ENCODE peak calls at places on chromosome 12, in ten cellular contexts. One of them, this sample, is unnamed.

GRCh38 chr12:93926237-93926636 is 222.1 kb upstream of the PLXNC1 start:
- DNase-seq in spleen: no peak
- DNase-seq in thyroid gland: no peak
- DNase-seq in sigmoid colon: no peak
- DNase-seq in Panc1: no peak
- DNase-seq in nephron progenitor cell: no peak
- DNase-seq in K562: no peak
- DNase-seq in GM20000: no peak
- DNase-seq in type B pancreatic cell: no peak
- DNase-seq in epithelial cell of esophagus: no peak
- DNase-seq in this sample: no peak

GRCh38 chr12:59119676-59120075 is 199.4 kb upstream of the LRIG3 start:
- DNase-seq in epithelial cell of esophagus: peak
- DNase-seq in type B pancreatic cell: no peak
- DNase-seq in K562: no peak
- DNase-seq in Panc1: no peak
- DNase-seq in nephron progenitor cell: no peak
- DNase-seq in GM20000: no peak
- DNase-seq in thyroid gland: no peak
- DNase-seq in sigmoid colon: no peak
- DNase-seq in spleen: no peak
- DNase-seq in this sample: no peak

GRCh38 chr12:66379613-66380012 is 77.3 kb downstream of the HELB start:
- DNase-seq in epithelial cell of esophagus: no peak
- DNase-seq in Panc1: no peak
- DNase-seq in nephron progenitor cell: no peak
- DNase-seq in type B pancreatic cell: no peak
- DNase-seq in sigmoid colon: no peak
- DNase-seq in thyroid gland: no peak
- DNase-seq in K562: no peak
- DNase-seq in GM20000: no peak
- DNase-seq in spleen: no peak
- DNase-seq in this sample: no peak

GRCh38 chr12:85872497-85873091 is 1.5 kb upstream of the NTS start:
- DNase-seq in K562: peak
- DNase-seq in thyroid gland: no peak
- DNase-seq in sigmoid colon: no peak
- DNase-seq in type B pancreatic cell: no peak
- DNase-seq in Panc1: peak
- DNase-seq in nephron progenitor cell: no peak
- DNase-seq in epithelial cell of esophagus: peak
- DNase-seq in GM20000: peak
- DNase-seq in spleen: no peak
- DNase-seq in this sample: no peak

GRCh38 chr12:56585098-56585497 is 45.0 kb downstream of the BAZ2A start:
- DNase-seq in spleen: no peak
- DNase-seq in GM20000: no peak
- DNase-seq in nephron progenitor cell: no peak
- DNase-seq in Panc1: no peak
- DNase-seq in sigmoid colon: no peak
- DNase-seq in K562: no peak
- DNase-seq in thyroid gland: no peak
- DNase-seq in epithelial cell of esophagus: no peak
- DNase-seq in type B pancreatic cell: no peak
- DNase-seq in this sample: no peak

GRCh38 chr12:4174417-4174816 is 99.1 kb upstream of the CCND2 start:
- DNase-seq in Panc1: no peak
- DNase-seq in epithelial cell of esophagus: no peak
- DNase-seq in spleen: no peak
- DNase-seq in GM20000: no peak
- DNase-seq in thyroid gland: no peak
- DNase-seq in type B pancreatic cell: no peak
- DNase-seq in sigmoid colon: no peak
- DNase-seq in K562: no peak
- DNase-seq in nephron progenitor cell: no peak
- DNase-seq in this sample: no peak

GRCh38 chr12:56836317-56836716 is 73.2 kb downstream of the HSD17B6 start:
- DNase-seq in spleen: no peak
- DNase-seq in type B pancreatic cell: no peak
- DNase-seq in thyroid gland: peak
- DNase-seq in epithelial cell of esophagus: peak
- DNase-seq in sigmoid colon: peak
- DNase-seq in K562: no peak
- DNase-seq in nephron progenitor cell: no peak
- DNase-seq in GM20000: no peak
- DNase-seq in Panc1: no peak
- DNase-seq in this sample: no peak

GRCh38 chr12:108310489-108310888 is 28.6 kb downstream of the CMKLR1 start:
- DNase-seq in epithelial cell of esophagus: no peak
- DNase-seq in sigmoid colon: no peak
- DNase-seq in K562: peak
- DNase-seq in type B pancreatic cell: no peak
- DNase-seq in GM20000: no peak
- DNase-seq in Panc1: no peak
- DNase-seq in spleen: no peak
- DNase-seq in nephron progenitor cell: no peak
- DNase-seq in thyroid gland: no peak
- DNase-seq in this sample: no peak

GRCh38 chr12:113498490-113498889 is 26.8 kb upstream of the LHX5 start:
- DNase-seq in K562: no peak
- DNase-seq in sigmoid colon: no peak
- DNase-seq in Panc1: no peak
- DNase-seq in spleen: no peak
- DNase-seq in nephron progenitor cell: no peak
- DNase-seq in GM20000: no peak
- DNase-seq in epithelial cell of esophagus: no peak
- DNase-seq in type B pancreatic cell: no peak
- DNase-seq in thyroid gland: no peak
- DNase-seq in this sample: no peak

GRCh38 chr12:81170072-81170471 is 92.2 kb downstream of the ACSS3 start:
- DNase-seq in sigmoid colon: no peak
- DNase-seq in K562: no peak
- DNase-seq in GM20000: no peak
- DNase-seq in epithelial cell of esophagus: peak
- DNase-seq in type B pancreatic cell: no peak
- DNase-seq in Panc1: no peak
- DNase-seq in thyroid gland: no peak
- DNase-seq in nephron progenitor cell: no peak
- DNase-seq in spleen: no peak
- DNase-seq in this sample: no peak

DNA sequence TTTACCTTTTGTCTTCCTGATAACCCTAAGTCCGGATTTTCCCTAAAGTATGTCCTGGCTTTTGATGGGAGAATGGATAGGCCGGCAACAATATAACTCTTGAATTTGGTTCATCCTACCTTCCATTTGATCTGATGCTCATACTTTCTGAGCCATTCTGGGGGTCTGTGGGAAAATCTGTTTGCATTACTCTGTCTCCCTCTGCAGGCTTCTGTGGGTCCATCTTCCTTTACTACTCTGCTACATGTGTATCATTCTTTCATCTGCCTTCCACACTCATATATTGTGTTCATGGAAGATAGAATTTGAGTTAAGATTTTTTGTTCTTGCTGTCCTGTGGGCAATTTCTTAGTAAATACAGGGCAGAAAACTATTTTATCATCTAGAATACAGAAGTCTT is 101.5 kb downstream of the NAV3 start:
- DNase-seq in nephron progenitor cell: no peak
- DNase-seq in epithelial cell of esophagus: no peak
- DNase-seq in thyroid gland: no peak
- DNase-seq in GM20000: no peak
- DNase-seq in type B pancreatic cell: no peak
- DNase-seq in K562: no peak
- DNase-seq in sigmoid colon: no peak
- DNase-seq in Panc1: no peak
- DNase-seq in spleen: no peak
- DNase-seq in this sample: no peak
- TF ChIP-seq CTCF in nephron progenitor cell: peak
- TF ChIP-seq CTCF in epithelial cell of esophagus: peak
- TF ChIP-seq CTCF in thyroid gland: no peak
- TF ChIP-seq CTCF in GM20000: no peak
- TF ChIP-seq CTCF in type B pancreatic cell: peak
- TF ChIP-seq CTCF in K562: no peak
- TF ChIP-seq CTCF in sigmoid colon: no peak
- TF ChIP-seq CTCF in Panc1: peak
- TF ChIP-seq CTCF in spleen: no peak
- TF ChIP-seq CTCF in this sample: peak

GRCh38 chr12:96399081-96399918 is 939 bp downstream of the CDK17 start:
- DNase-seq in K562: peak
- DNase-seq in nephron progenitor cell: peak
- DNase-seq in thyroid gland: peak
- DNase-seq in Panc1: no peak
- DNase-seq in type B pancreatic cell: peak
- DNase-seq in sigmoid colon: peak
- DNase-seq in spleen: peak
- DNase-seq in GM20000: peak
- DNase-seq in epithelial cell of esophagus: peak
- DNase-seq in this sample: peak
- TF ChIP-seq CTCF in K562: no peak
- TF ChIP-seq CTCF in nephron progenitor cell: no peak
- TF ChIP-seq CTCF in thyroid gland: no peak
- TF ChIP-seq CTCF in Panc1: peak
- TF ChIP-seq CTCF in type B pancreatic cell: no peak
- TF ChIP-seq CTCF in sigmoid colon: peak
- TF ChIP-seq CTCF in spleen: no peak
- TF ChIP-seq CTCF in GM20000: no peak
- TF ChIP-seq CTCF in epithelial cell of esophagus: no peak
- TF ChIP-seq CTCF in this sample: peak

GRCh38 chr12:111121840-111122239 is 201.5 kb upstream of the MYL2 start:
- DNase-seq in Panc1: no peak
- DNase-seq in K562: no peak
- DNase-seq in sigmoid colon: no peak
- DNase-seq in spleen: no peak
- DNase-seq in nephron progenitor cell: no peak
- DNase-seq in type B pancreatic cell: no peak
- DNase-seq in GM20000: no peak
- DNase-seq in thyroid gland: no peak
- DNase-seq in epithelial cell of esophagus: no peak
- DNase-seq in this sample: no peak
- TF ChIP-seq CTCF in Panc1: peak
- TF ChIP-seq CTCF in K562: no peak
- TF ChIP-seq CTCF in sigmoid colon: peak
- TF ChIP-seq CTCF in spleen: no peak
- TF ChIP-seq CTCF in nephron progenitor cell: peak
- TF ChIP-seq CTCF in type B pancreatic cell: peak
- TF ChIP-seq CTCF in GM20000: no peak
- TF ChIP-seq CTCF in thyroid gland: no peak
- TF ChIP-seq CTCF in epithelial cell of esophagus: peak
- TF ChIP-seq CTCF in this sample: no peak

DNA sequence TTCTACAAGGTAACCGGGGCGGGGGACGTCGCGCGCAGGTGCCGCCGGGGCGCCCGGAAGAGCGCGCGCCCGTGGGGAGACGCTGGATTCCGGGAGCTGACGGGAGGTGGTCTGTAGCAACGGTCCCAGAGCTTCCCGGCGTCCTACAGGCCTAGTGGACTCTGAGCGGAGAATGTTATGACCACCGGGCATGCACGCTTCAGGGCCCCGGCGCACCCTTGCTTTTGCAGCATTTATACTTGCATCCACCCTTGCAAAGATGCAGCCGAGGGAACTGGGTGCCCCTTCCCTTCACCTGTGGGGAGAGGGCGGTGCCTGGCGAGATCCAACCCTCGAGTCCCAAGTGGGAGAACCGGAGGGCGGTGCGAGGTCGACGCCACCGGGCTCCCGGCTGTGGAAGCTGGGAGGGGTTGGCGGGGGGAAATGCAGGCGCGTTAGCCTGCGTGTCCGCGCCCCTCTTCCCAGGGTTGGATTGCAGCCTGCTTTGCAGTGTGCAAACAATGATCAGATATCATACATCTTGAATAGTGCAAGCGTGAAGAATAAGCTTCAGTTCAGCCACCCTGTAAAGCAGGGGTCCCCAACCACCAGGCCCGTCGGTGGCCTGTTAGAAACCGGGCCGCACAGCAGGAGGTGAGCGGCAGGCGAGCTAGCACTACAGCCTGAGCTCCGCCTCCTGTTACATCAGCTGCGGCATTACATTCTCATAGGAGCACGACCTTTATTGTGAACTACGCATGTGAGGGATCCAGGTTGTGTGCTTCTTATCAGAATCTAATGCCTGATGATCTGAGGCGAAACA is 576 bp downstream of the ERP29 start:
- DNase-seq in sigmoid colon: peak
- DNase-seq in epithelial cell of esophagus: peak
- DNase-seq in Panc1: no peak
- DNase-seq in type B pancreatic cell: peak
- DNase-seq in GM20000: peak
- DNase-seq in K562: peak
- DNase-seq in spleen: peak
- DNase-seq in nephron progenitor cell: peak
- DNase-seq in thyroid gland: peak
- DNase-seq in this sample: no peak
- TF ChIP-seq CTCF in sigmoid colon: no peak
- TF ChIP-seq CTCF in epithelial cell of esophagus: no peak
- TF ChIP-seq CTCF in Panc1: peak
- TF ChIP-seq CTCF in type B pancreatic cell: peak
- TF ChIP-seq CTCF in GM20000: no peak
- TF ChIP-seq CTCF in K562: no peak
- TF ChIP-seq CTCF in spleen: peak
- TF ChIP-seq CTCF in nephron progenitor cell: no peak
- TF ChIP-seq CTCF in thyroid gland: no peak
- TF ChIP-seq CTCF in this sample: peak

GRCh38 chr12:111270128-111270651 is 98.7 kb downstream of the PHETA1 start:
- DNase-seq in nephron progenitor cell: no peak
- DNase-seq in spleen: no peak
- DNase-seq in K562: no peak
- DNase-seq in Panc1: no peak
- DNase-seq in thyroid gland: no peak
- DNase-seq in type B pancreatic cell: no peak
- DNase-seq in sigmoid colon: no peak
- DNase-seq in GM20000: no peak
- DNase-seq in epithelial cell of esophagus: no peak
- DNase-seq in this sample: no peak

GRCh38 chr12:111267171-111267570 is 101.7 kb downstream of the PHETA1 start:
- DNase-seq in type B pancreatic cell: no peak
- DNase-seq in thyroid gland: no peak
- DNase-seq in GM20000: no peak
- DNase-seq in sigmoid colon: no peak
- DNase-seq in nephron progenitor cell: no peak
- DNase-seq in Panc1: no peak
- DNase-seq in K562: no peak
- DNase-seq in spleen: no peak
- DNase-seq in epithelial cell of esophagus: no peak
- DNase-seq in this sample: no peak

GRCh38 chr12:111269688-111270087 is 99.2 kb downstream of the PHETA1 start:
- DNase-seq in Panc1: no peak
- DNase-seq in epithelial cell of esophagus: no peak
- DNase-seq in sigmoid colon: no peak
- DNase-seq in K562: no peak
- DNase-seq in type B pancreatic cell: no peak
- DNase-seq in nephron progenitor cell: no peak
- DNase-seq in thyroid gland: no peak
- DNase-seq in GM20000: no peak
- DNase-seq in spleen: no peak
- DNase-seq in this sample: no peak

GRCh38 chr12:111270773-111271172 is 98.1 kb downstream of the PHETA1 start:
- DNase-seq in epithelial cell of esophagus: no peak
- DNase-seq in type B pancreatic cell: no peak
- DNase-seq in spleen: no peak
- DNase-seq in K562: no peak
- DNase-seq in Panc1: no peak
- DNase-seq in GM20000: no peak
- DNase-seq in thyroid gland: no peak
- DNase-seq in sigmoid colon: no peak
- DNase-seq in nephron progenitor cell: no peak
- DNase-seq in this sample: no peak

GRCh38 chr12:111268738-111269572 is 99.9 kb downstream of the PHETA1 start:
- DNase-seq in thyroid gland: no peak
- DNase-seq in K562: peak
- DNase-seq in spleen: no peak
- DNase-seq in epithelial cell of esophagus: no peak
- DNase-seq in sigmoid colon: no peak
- DNase-seq in nephron progenitor cell: peak
- DNase-seq in GM20000: peak
- DNase-seq in Panc1: no peak
- DNase-seq in type B pancreatic cell: no peak
- DNase-seq in this sample: no peak
- TF ChIP-seq CTCF in thyroid gland: no peak
- TF ChIP-seq CTCF in K562: peak
- TF ChIP-seq CTCF in spleen: peak
- TF ChIP-seq CTCF in epithelial cell of esophagus: peak
- TF ChIP-seq CTCF in sigmoid colon: no peak
- TF ChIP-seq CTCF in nephron progenitor cell: peak
- TF ChIP-seq CTCF in GM20000: no peak
- TF ChIP-seq CTCF in Panc1: peak
- TF ChIP-seq CTCF in type B pancreatic cell: peak
- TF ChIP-seq CTCF in this sample: peak